ENCODE peak calls at places on chromosome 5, in nine cellular contexts. A is EL; T is activated T-helper 1 cell treated with anti-CD3 and anti-CD28 coated beads, Interleukin-2, amount 50 U/mL, for 16 hours; M is HT1080; X is AG20443; R is WERI-Rb-1; V is NCI-H1436; G is stimulated activated CD4-positive, alpha-beta T cell treated with anti-CD3 and anti-CD28 coated beads, Interleukin-12 subunit alpha, Interleukin-12 subunit beta, amount 100 ng/mL, for 4 hours; W is astrocyte of the spinal cord. Q is an unnamed sample.

GRCh38 chr5:115181757-115182156 is 12.0 kb upstream of the TRIM36 start:
- DNase-seq in A (no peak), T (no peak), M (no peak), X (no peak), R (no peak), V (no peak), G (no peak), W (no peak), Q (no peak)

GRCh38 chr5:91175708-91176107 is 207.4 kb downstream of the ARRDC3 start:
- DNase-seq in A (no peak), T (no peak), M (no peak), X (no peak), R (no peak), V (no peak), G (no peak), W (no peak), Q (no peak)

GRCh38 chr5:111859533-111860270 is 102.7 kb upstream of the NREP start:
- DNase-seq in A (peak), T (no peak), M (peak), X (peak), R (no peak), V (no peak), G (no peak), W (peak), Q (no peak)

GRCh38 chr5:35651002-35651756 is 33.5 kb downstream of the SPEF2 start:
- DNase-seq in A (peak), T (peak), M (peak), X (peak), R (peak), V (no peak), G (peak), W (peak), Q (peak)

GRCh38 chr5:151523335-151523734 is 67.8 kb downstream of the FAT2 start:
- DNase-seq in A (peak), T (no peak), M (peak), X (peak), R (peak), V (no peak), G (peak), W (peak), Q (peak)

GRCh38 chr5:161001604-161002003 is 149.6 kb upstream of the ATP10B start:
- DNase-seq in A (no peak), T (no peak), M (no peak), X (no peak), R (no peak), V (no peak), G (no peak), W (no peak), Q (no peak)

GRCh38 chr5:67350185-67350584 is 153.6 kb upstream of the CD180 start:
- DNase-seq in A (no peak), T (no peak), M (no peak), X (peak), R (no peak), V (peak), G (no peak), W (no peak), Q (no peak)

GRCh38 chr5:75566710-75567309 is 44.4 kb upstream of the ANKDD1B start:
- DNase-seq in A (peak), T (peak), M (peak), X (peak), R (no peak), V (no peak), G (peak), W (peak), Q (peak)

GRCh38 chr5:124746252-124746915 is at the start of gene ZNF608:
- DNase-seq in A (peak), T (no peak), M (peak), X (peak), R (peak), V (no peak), G (no peak), W (peak), Q (peak)

GRCh38 chr5:81209869-81210268 is 23.3 kb upstream of the CKMT2 start:
- DNase-seq in A (no peak), T (no peak), M (no peak), X (no peak), R (no peak), V (no peak), G (no peak), W (no peak), Q (no peak)

GRCh38 chr5:150118561-150119229 is 32.3 kb upstream of the CSF1R start:
- DNase-seq in A (no peak), T (no peak), M (no peak), X (no peak), R (peak), V (no peak), G (no peak), W (no peak), Q (no peak)

GRCh38 chr5:175457466-175457865 is 13.5 kb upstream of the DRD1 start:
- DNase-seq in A (peak), T (no peak), M (peak), X (no peak), R (no peak), V (no peak), G (no peak), W (no peak), Q (peak)

Q was measured in mammary epithelial cell.